ENCODE peak calls at places on chromosomes 5 and 9, in five cellular contexts. One of them, this sample, is unnamed.

GRCh38 chr5:78738693-78739300 is 90.2 kb upstream of the LHFPL2 start:
- DNase-seq in bronchial epithelial cell: no peak
- DNase-seq in stimulated activated CD4-positive, alpha-beta T cell treated with anti-CD3 and anti-CD28 coated beads, Interleukin-2, amount 100 ng/mL, for 24 hours: no peak
- DNase-seq in lower lobe of right lung: no peak
- DNase-seq in D341Med: no peak
- DNase-seq in this sample: no peak

GRCh38 chr5:58325950-58326500 is 133.9 kb downstream of the PLK2 start:
- DNase-seq in bronchial epithelial cell: no peak
- DNase-seq in stimulated activated CD4-positive, alpha-beta T cell treated with anti-CD3 and anti-CD28 coated beads, Interleukin-2, amount 100 ng/mL, for 24 hours: no peak
- DNase-seq in lower lobe of right lung: no peak
- DNase-seq in D341Med: no peak
- DNase-seq in this sample: no peak

GRCh38 chr5:51373880-51374523 is 9.2 kb upstream of the ISL1 start:
- DNase-seq in bronchial epithelial cell: no peak
- DNase-seq in stimulated activated CD4-positive, alpha-beta T cell treated with anti-CD3 and anti-CD28 coated beads, Interleukin-2, amount 100 ng/mL, for 24 hours: no peak
- DNase-seq in lower lobe of right lung: no peak
- DNase-seq in D341Med: no peak
- DNase-seq in this sample: peak

GRCh38 chr5:160324885-160325284 is 12.5 kb upstream of the CCNJL start:
- DNase-seq in bronchial epithelial cell: no peak
- DNase-seq in stimulated activated CD4-positive, alpha-beta T cell treated with anti-CD3 and anti-CD28 coated beads, Interleukin-2, amount 100 ng/mL, for 24 hours: no peak
- DNase-seq in lower lobe of right lung: no peak
- DNase-seq in D341Med: no peak
- DNase-seq in this sample: no peak

GRCh38 chr9:93491593-93492232 is 38.3 kb upstream of the FAM120AOS start:
- DNase-seq in bronchial epithelial cell: no peak
- DNase-seq in stimulated activated CD4-positive, alpha-beta T cell treated with anti-CD3 and anti-CD28 coated beads, Interleukin-2, amount 100 ng/mL, for 24 hours: no peak
- DNase-seq in lower lobe of right lung: no peak
- DNase-seq in D341Med: no peak
- DNase-seq in this sample: no peak

GRCh38 chr5:89034588-89034987 is 151.6 kb upstream of the MEF2C start:
- DNase-seq in bronchial epithelial cell: peak
- DNase-seq in stimulated activated CD4-positive, alpha-beta T cell treated with anti-CD3 and anti-CD28 coated beads, Interleukin-2, amount 100 ng/mL, for 24 hours: no peak
- DNase-seq in lower lobe of right lung: no peak
- DNase-seq in D341Med: no peak
- DNase-seq in this sample: peak

GRCh38 chr5:84242286-84242685 is 142.4 kb downstream of the EDIL3 start:
- DNase-seq in bronchial epithelial cell: peak
- DNase-seq in stimulated activated CD4-positive, alpha-beta T cell treated with anti-CD3 and anti-CD28 coated beads, Interleukin-2, amount 100 ng/mL, for 24 hours: no peak
- DNase-seq in lower lobe of right lung: no peak
- DNase-seq in D341Med: no peak
- DNase-seq in this sample: no peak

GRCh38 chr5:55223219-55223987 is 3.7 kb downstream of the MCIDAS start:
- DNase-seq in bronchial epithelial cell: no peak
- DNase-seq in stimulated activated CD4-positive, alpha-beta T cell treated with anti-CD3 and anti-CD28 coated beads, Interleukin-2, amount 100 ng/mL, for 24 hours: no peak
- DNase-seq in lower lobe of right lung: no peak
- DNase-seq in D341Med: no peak
- DNase-seq in this sample: no peak

GRCh38 chr9:136728548-136729123 is 14.1 kb downstream of the LCN10 start:
- DNase-seq in bronchial epithelial cell: no peak
- DNase-seq in stimulated activated CD4-positive, alpha-beta T cell treated with anti-CD3 and anti-CD28 coated beads, Interleukin-2, amount 100 ng/mL, for 24 hours: peak
- DNase-seq in lower lobe of right lung: peak
- DNase-seq in D341Med: peak
- DNase-seq in this sample: peak

GRCh38 chr5:10421841-10422691 is 19.6 kb upstream of the ROPN1L start:
- DNase-seq in bronchial epithelial cell: no peak
- DNase-seq in stimulated activated CD4-positive, alpha-beta T cell treated with anti-CD3 and anti-CD28 coated beads, Interleukin-2, amount 100 ng/mL, for 24 hours: no peak
- DNase-seq in lower lobe of right lung: no peak
- DNase-seq in D341Med: no peak
- DNase-seq in this sample: no peak

GRCh38 chr9:122264360-122265264 is at the start of the genes MRRF and RBM18:
- DNase-seq in bronchial epithelial cell: peak
- DNase-seq in stimulated activated CD4-positive, alpha-beta T cell treated with anti-CD3 and anti-CD28 coated beads, Interleukin-2, amount 100 ng/mL, for 24 hours: peak
- DNase-seq in lower lobe of right lung: peak
- DNase-seq in D341Med: peak
- DNase-seq in this sample: peak

GRCh38 chr5:168042284-168043080 is 249.0 kb upstream of the WWC1 start:
- DNase-seq in bronchial epithelial cell: no peak
- DNase-seq in stimulated activated CD4-positive, alpha-beta T cell treated with anti-CD3 and anti-CD28 coated beads, Interleukin-2, amount 100 ng/mL, for 24 hours: no peak
- DNase-seq in lower lobe of right lung: no peak
- DNase-seq in D341Med: no peak
- DNase-seq in this sample: no peak

GRCh38 chr9:133944746-133945135 is 47.4 kb downstream of the VAV2 start:
- DNase-seq in bronchial epithelial cell: peak
- DNase-seq in stimulated activated CD4-positive, alpha-beta T cell treated with anti-CD3 and anti-CD28 coated beads, Interleukin-2, amount 100 ng/mL, for 24 hours: no peak
- DNase-seq in lower lobe of right lung: peak
- DNase-seq in D341Med: no peak
- DNase-seq in this sample: no peak

GRCh38 chr5:59093329-59093728 is 510.5 kb downstream of the RAB3C start:
- DNase-seq in bronchial epithelial cell: no peak
- DNase-seq in stimulated activated CD4-positive, alpha-beta T cell treated with anti-CD3 and anti-CD28 coated beads, Interleukin-2, amount 100 ng/mL, for 24 hours: no peak
- DNase-seq in lower lobe of right lung: no peak
- DNase-seq in D341Med: no peak
- DNase-seq in this sample: no peak

GRCh38 chr5:88984040-88984439 is 101.1 kb upstream of the MEF2C start:
- DNase-seq in bronchial epithelial cell: no peak
- DNase-seq in stimulated activated CD4-positive, alpha-beta T cell treated with anti-CD3 and anti-CD28 coated beads, Interleukin-2, amount 100 ng/mL, for 24 hours: no peak
- DNase-seq in lower lobe of right lung: no peak
- DNase-seq in D341Med: no peak
- DNase-seq in this sample: no peak

GRCh38 chr5:107548477-107548876 is 122.3 kb downstream of the EFNA5 start:
- DNase-seq in bronchial epithelial cell: no peak
- DNase-seq in stimulated activated CD4-positive, alpha-beta T cell treated with anti-CD3 and anti-CD28 coated beads, Interleukin-2, amount 100 ng/mL, for 24 hours: no peak
- DNase-seq in lower lobe of right lung: no peak
- DNase-seq in D341Med: no peak
- DNase-seq in this sample: no peak

GRCh38 chr5:135310328-135310989 is 88.6 kb downstream of the MACROH2A1 start:
- DNase-seq in bronchial epithelial cell: peak
- DNase-seq in stimulated activated CD4-positive, alpha-beta T cell treated with anti-CD3 and anti-CD28 coated beads, Interleukin-2, amount 100 ng/mL, for 24 hours: no peak
- DNase-seq in lower lobe of right lung: no peak
- DNase-seq in D341Med: no peak
- DNase-seq in this sample: no peak

GRCh38 chr5:83485842-83486241 is 14.3 kb downstream of the VCAN start:
- DNase-seq in bronchial epithelial cell: no peak
- DNase-seq in stimulated activated CD4-positive, alpha-beta T cell treated with anti-CD3 and anti-CD28 coated beads, Interleukin-2, amount 100 ng/mL, for 24 hours: no peak
- DNase-seq in lower lobe of right lung: no peak
- DNase-seq in D341Med: no peak
- DNase-seq in this sample: no peak

GRCh38 chr5:131198625-131199024 is 27.9 kb downstream of the LYRM7 start:
- DNase-seq in bronchial epithelial cell: peak
- DNase-seq in stimulated activated CD4-positive, alpha-beta T cell treated with anti-CD3 and anti-CD28 coated beads, Interleukin-2, amount 100 ng/mL, for 24 hours: no peak
- DNase-seq in lower lobe of right lung: no peak
- DNase-seq in D341Med: no peak
- DNase-seq in this sample: no peak

GRCh38 chr9:37987467-37987981 is 81.5 kb downstream of the SHB start:
- DNase-seq in bronchial epithelial cell: no peak
- DNase-seq in stimulated activated CD4-positive, alpha-beta T cell treated with anti-CD3 and anti-CD28 coated beads, Interleukin-2, amount 100 ng/mL, for 24 hours: no peak
- DNase-seq in lower lobe of right lung: no peak
- DNase-seq in D341Med: peak
- DNase-seq in this sample: no peak

GRCh38 chr9:126521551-126521950 is 92.2 kb upstream of the LMX1B start:
- DNase-seq in bronchial epithelial cell: no peak
- DNase-seq in stimulated activated CD4-positive, alpha-beta T cell treated with anti-CD3 and anti-CD28 coated beads, Interleukin-2, amount 100 ng/mL, for 24 hours: no peak
- DNase-seq in lower lobe of right lung: peak
- DNase-seq in D341Med: no peak
- DNase-seq in this sample: no peak

GRCh38 chr5:33275921-33276705 is 164.7 kb upstream of the TARS1 start:
- DNase-seq in bronchial epithelial cell: no peak
- DNase-seq in stimulated activated CD4-positive, alpha-beta T cell treated with anti-CD3 and anti-CD28 coated beads, Interleukin-2, amount 100 ng/mL, for 24 hours: no peak
- DNase-seq in lower lobe of right lung: no peak
- DNase-seq in D341Med: no peak
- DNase-seq in this sample: no peak

GRCh38 chr5:102911973-102912372 is 156.9 kb downstream of the PAM start:
- DNase-seq in bronchial epithelial cell: peak
- DNase-seq in stimulated activated CD4-positive, alpha-beta T cell treated with anti-CD3 and anti-CD28 coated beads, Interleukin-2, amount 100 ng/mL, for 24 hours: no peak
- DNase-seq in lower lobe of right lung: no peak
- DNase-seq in D341Med: no peak
- DNase-seq in this sample: no peak

GRCh38 chr5:138305797-138306196 is 25.8 kb downstream of the CDC25C start:
- DNase-seq in bronchial epithelial cell: peak
- DNase-seq in stimulated activated CD4-positive, alpha-beta T cell treated with anti-CD3 and anti-CD28 coated beads, Interleukin-2, amount 100 ng/mL, for 24 hours: no peak
- DNase-seq in lower lobe of right lung: no peak
- DNase-seq in D341Med: no peak
- DNase-seq in this sample: no peak

This sample was measured in SW480.